ENCODE peak calls at places on chromosome 14, in five cellular contexts. S is HepG2, O is K562, C is H1, Y is A549. T is an unnamed sample.

GRCh38 chr14:30874999-30875787 is 834 bp downstream of the COCH start:
- DNase-seq in C (no peak), O (peak; percentile 29), S (no peak), Y (no peak), T (no peak)

GRCh38 chr14:104930526-104931322 is 6.0 kb downstream of the PLD4 start:
- DNase-seq in O (no peak), C (no peak), S (no peak), Y (no peak), T (no peak)

GRCh38 chr14:104717137-104717536 is 6.9 kb upstream of the ADSS1 start:
- DNase-seq in C (no peak), O (no peak), S (no peak), Y (no peak), T (no peak)

GRCh38 chr14:99686557-99687283 is 2.6 kb downstream of the CYP46A1 start:
- DNase-seq in Y (no peak), C (no peak), S (no peak), O (no peak), T (no peak)

GRCh38 chr14:37129047-37129446 is 43.4 kb downstream of the SLC25A21 start:
- DNase-seq in S (no peak), Y (no peak), C (no peak), O (no peak), T (no peak)

GRCh38 chr14:21987937-21988336 is 314.3 kb upstream of the OR4E1 start:
- DNase-seq in Y (peak; percentile 70), C (no peak), S (peak; percentile 68), O (peak; percentile 10), T (no peak)

GRCh38 chr14:94390372-94391086 is 2.1 kb upstream of the SERPINA1 start:
- DNase-seq in C (no peak), Y (no peak), O (no peak), S (no peak), T (no peak)

GRCh38 chr14:74886001-74886400 is 4.3 kb downstream of the DLST start:
- DNase-seq in S (no peak), Y (no peak), O (no peak), C (no peak), T (no peak)

GRCh38 chr14:90675399-90675798 is 140.8 kb downstream of the TTC7B start:
- DNase-seq in C (no peak), S (no peak), O (no peak), Y (no peak), T (no peak)

DNA sequence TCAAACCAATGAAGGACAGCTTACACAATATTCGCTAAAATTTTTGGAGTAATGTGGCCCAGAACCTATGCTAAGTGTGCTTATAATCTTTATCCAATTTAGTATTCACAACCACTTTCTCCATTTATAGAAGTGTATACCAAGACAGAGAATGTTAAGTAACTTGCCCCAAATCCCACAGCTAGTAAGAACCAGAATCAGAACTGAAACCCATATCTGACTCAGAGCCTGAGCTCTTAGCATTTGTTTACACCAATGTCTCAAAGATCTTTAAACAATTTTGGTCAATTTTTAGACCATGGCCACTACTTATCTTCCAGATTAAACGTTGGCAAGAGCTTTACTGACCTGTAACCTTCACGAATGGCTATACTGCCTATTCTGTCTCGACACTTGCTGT is 53.0 kb downstream of the PAPLN start:
- DNase-seq in C (no peak), O (no peak), S (no peak), Y (no peak), T (peak; percentile 64)
- TF ChIP-seq KDM1A in C (no peak), O (no peak), S (no peak), Y (no peak), T (no peak)

DNA sequence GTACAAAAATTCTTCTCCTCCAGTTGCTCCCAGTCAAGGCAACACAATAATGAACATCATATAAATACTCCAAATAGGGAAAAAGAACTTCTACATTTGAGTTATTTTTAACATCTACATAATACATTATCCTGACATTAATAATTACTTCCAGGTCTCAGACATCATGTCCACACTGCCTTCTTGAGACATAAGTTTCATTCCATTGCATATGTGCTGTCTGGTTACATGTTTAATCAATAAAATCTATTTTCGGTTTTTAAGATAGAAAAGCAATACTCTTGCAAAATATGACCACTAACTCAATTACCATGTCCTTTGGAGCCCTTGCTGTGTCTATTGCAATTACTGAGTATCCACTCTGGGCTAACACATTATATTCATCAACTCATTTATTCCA is 881.8 kb downstream of the GALC start:
- DNase-seq in O (no peak), Y (no peak), S (no peak), C (no peak), T (no peak)
- TF ChIP-seq KDM1A in O (no peak), Y (no peak), S (no peak), C (no peak), T (no peak)

DNA sequence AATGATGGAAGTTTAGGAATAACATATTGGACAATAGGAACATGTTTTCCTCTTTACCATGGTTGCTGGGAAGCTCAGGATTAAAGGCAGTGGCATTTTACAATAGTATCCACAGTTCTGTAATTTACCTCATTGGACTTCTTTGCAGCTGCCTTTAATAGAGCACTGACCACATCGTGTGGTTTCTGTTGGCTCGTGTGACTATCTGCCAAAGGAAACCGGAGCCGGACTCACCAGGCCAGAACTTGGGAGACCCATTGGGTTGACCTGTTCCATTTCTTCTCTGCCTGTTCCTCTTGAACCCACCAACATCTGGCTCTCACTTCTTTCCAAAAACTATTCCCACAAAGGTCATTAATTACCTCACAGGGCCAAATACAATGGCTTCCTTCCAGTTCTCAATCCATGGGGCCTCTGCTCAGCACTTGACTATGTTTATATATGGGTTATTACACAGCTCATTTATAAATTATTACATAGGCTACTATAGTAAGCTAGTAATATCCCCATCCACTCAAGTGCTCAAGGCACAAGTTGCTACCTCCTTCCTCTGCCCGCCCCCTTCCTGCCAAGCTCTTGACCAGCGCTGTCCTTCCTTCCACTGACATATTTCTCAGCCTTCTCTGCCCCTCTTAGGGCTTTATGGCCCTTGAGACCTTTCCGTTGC is 121.5 kb upstream of the VASH1 start:
- DNase-seq in Y (no peak), O (no peak), S (no peak), C (no peak), T (no peak)
- TF ChIP-seq KDM1A in Y (no peak), O (no peak), S (no peak), C (no peak), T (no peak)

GRCh38 chr14:103207404-103208072 is 84.3 kb downstream of the TNFAIP2 start:
- DNase-seq in C (no peak), Y (no peak), S (no peak), O (no peak), T (no peak)

GRCh38 chr14:103206023-103206481 is 82.8 kb downstream of the TNFAIP2 start:
- DNase-seq in C (no peak), O (no peak), Y (no peak), S (no peak), T (no peak)

GRCh38 chr14:103205541-103205906 is 82.3 kb downstream of the TNFAIP2 start:
- DNase-seq in C (no peak), Y (no peak), S (no peak), O (no peak), T (no peak)

GRCh38 chr14:103204852-103205540 is 81.7 kb downstream of the TNFAIP2 start:
- DNase-seq in O (peak; percentile 30), Y (peak; percentile 81), C (no peak), S (no peak), T (no peak)

GRCh38 chr14:103207038-103207403 is 83.8 kb downstream of the TNFAIP2 start:
- DNase-seq in O (peak; percentile 63), C (peak; percentile 23), Y (no peak), S (no peak), T (no peak)
- TF ChIP-seq KDM1A in O (peak; percentile 5), C (no peak), Y (no peak), S (no peak), T (no peak)

GRCh38 chr14:49287004-49287403 is 299.2 kb downstream of the RPS29 start:
- DNase-seq in C (no peak), Y (no peak), S (no peak), O (no peak), T (no peak)

GRCh38 chr14:49280566-49280965 is 305.6 kb downstream of the RPS29 start:
- DNase-seq in O (no peak), Y (no peak), S (no peak), C (no peak), T (no peak)

GRCh38 chr14:49286257-49286983 is 299.8 kb downstream of the RPS29 start:
- DNase-seq in S (no peak), Y (no peak), O (no peak), C (no peak), T (no peak)
- TF ChIP-seq KDM1A in S (no peak), Y (no peak), O (no peak), C (no peak), T (no peak)

DNA sequence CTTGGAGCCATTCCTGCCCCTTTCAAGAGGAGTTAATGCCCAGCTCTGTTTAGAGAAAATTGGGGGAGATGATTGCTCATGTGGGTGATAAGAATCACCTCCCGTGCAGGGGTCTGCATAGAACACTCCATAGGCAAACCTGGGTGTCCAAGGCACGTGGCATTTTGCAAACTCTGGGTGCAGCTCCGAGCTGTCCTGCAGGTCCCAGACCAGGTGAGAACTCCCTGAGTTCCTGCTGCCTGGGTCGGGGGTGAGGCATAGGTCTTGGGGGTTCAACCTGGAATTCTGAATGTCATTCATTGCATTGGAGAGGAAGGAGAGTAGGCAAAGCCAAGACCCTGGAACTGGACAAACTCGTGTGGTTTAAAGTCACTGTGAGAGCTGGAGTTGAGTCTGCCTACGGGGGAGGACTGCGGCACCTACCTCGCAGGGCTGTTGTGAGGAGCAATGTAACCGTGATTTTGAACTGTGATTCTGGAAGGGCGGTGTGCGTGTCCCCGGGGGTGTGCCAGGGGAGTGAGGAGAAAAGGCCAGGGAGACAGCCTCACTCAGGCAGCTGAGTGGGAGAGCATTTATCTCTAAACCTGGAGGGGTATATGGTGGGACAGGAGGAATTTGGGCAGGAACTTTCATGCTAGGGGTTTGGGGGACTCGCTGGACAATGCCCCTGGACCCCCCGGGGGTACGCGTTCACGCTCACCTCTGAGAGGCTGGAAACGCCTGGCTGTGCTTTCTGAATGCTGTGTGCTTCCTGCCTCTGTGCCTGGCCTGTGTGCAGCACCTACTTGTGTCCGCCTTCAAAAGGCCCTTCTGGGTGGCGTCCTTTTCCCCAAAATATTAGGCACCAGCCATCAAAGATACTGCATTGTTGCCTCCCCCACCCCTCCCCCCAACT is 30.4 kb downstream of the MEG3 start:
- DNase-seq in C (no peak), Y (no peak), O (no peak), S (no peak), T (no peak)
- TF ChIP-seq KDM1A in C (no peak), Y (no peak), O (no peak), S (no peak), T (no peak)

GRCh38 chr14:53849549-53849948 is 107.1 kb downstream of the BMP4 start:
- DNase-seq in Y (no peak), O (no peak), S (no peak), C (no peak), T (no peak)

GRCh38 chr14:53850714-53851296 is 105.8 kb downstream of the BMP4 start:
- DNase-seq in S (peak; percentile 91), C (no peak), Y (peak; percentile 75), O (no peak), T (no peak)

GRCh38 chr14:53855127-53855526 is 101.5 kb downstream of the BMP4 start:
- DNase-seq in O (no peak), Y (peak; percentile 46), S (peak; percentile 96), C (no peak), T (no peak)

GRCh38 chr14:53848851-53849250 is 107.8 kb downstream of the BMP4 start:
- DNase-seq in C (no peak), S (no peak), O (no peak), Y (peak; percentile 30), T (no peak)

GRCh38 chr14:53851394-53852056 is 105.1 kb downstream of the BMP4 start:
- DNase-seq in C (no peak), O (no peak), Y (no peak), S (peak; percentile 78), T (no peak)
- TF ChIP-seq KDM1A in C (no peak), O (no peak), Y (no peak), S (no peak), T (no peak)